ENCODE peak calls at places on chromosomes 7 and 10, in ten cellular contexts. P is CD4-positive, alpha-beta T cell; O is OCI-LY7; L is GM13977; N is NT2/D1; T is stimulated activated effector memory CD8-positive, alpha-beta T cell treated with anti-CD3 and anti-CD28 coated beads, Interleukin-12 subunit alpha, Interleukin-12 subunit beta, amount 100 ng/mL, for 72 hours; U is anterior cingulate cortex; C is H1; E is activated T-helper 1 cell treated with anti-CD3 and anti-CD28 coated beads, Interleukin-12 subunit alpha, Interleukin-12 subunit beta, Interleukin-2, Interleukin-4 antibody, amounts not matched to agents 30 ng/mL and 10 ng/mL and 1 ng/mL, durations not matched to agents 14 hours and 24 hours and 36 hours; X is germinal center. V is an unnamed sample.

GRCh38 chr7:116236020-116236630 is 25.8 kb downstream of the TES start:
- DNase-seq in P (peak), O (peak), L (peak), N (no peak), T (no peak), U (peak), C (no peak), E (peak), X (peak), V (peak)

GRCh38 chr10:30718877-30719268 is 89.3 kb upstream of the LYZL2 start:
- DNase-seq in P (no peak), O (no peak), L (no peak), N (no peak), T (no peak), U (no peak), C (no peak), E (no peak), X (no peak), V (no peak)

GRCh38 chr7:142916508-142916907 is 17.0 kb downstream of the TRPV5 start:
- DNase-seq in P (no peak), O (no peak), L (no peak), N (no peak), T (no peak), U (no peak), C (no peak), E (no peak), X (no peak), V (no peak)

GRCh38 chr7:117871778-117872538 is 1.3 kb downstream of the CTTNBP2 start:
- DNase-seq in P (no peak), O (no peak), L (peak), N (peak), T (no peak), U (peak), C (no peak), E (no peak), X (no peak), V (no peak)

GRCh38 chr10:36591436-36591835 is 534.0 kb upstream of the ANKRD30A start:
- DNase-seq in P (no peak), O (no peak), L (no peak), N (no peak), T (no peak), U (no peak), C (no peak), E (no peak), X (no peak), V (no peak)

GRCh38 chr7:36620166-36620708 is 104.1 kb downstream of the AOAH start:
- DNase-seq in P (no peak), O (no peak), L (no peak), N (no peak), T (no peak), U (no peak), C (no peak), E (no peak), X (no peak), V (no peak)

GRCh38 chr7:98685541-98685940 is 68.5 kb downstream of the NPTX2 start:
- DNase-seq in P (no peak), O (no peak), L (no peak), N (no peak), T (no peak), U (no peak), C (no peak), E (no peak), X (no peak), V (no peak)

GRCh38 chr10:103636492-103636891 is 143.0 kb downstream of the NEURL1 start:
- DNase-seq in P (no peak), O (no peak), L (no peak), N (peak), T (no peak), U (peak), C (peak), E (no peak), X (no peak), V (no peak)

GRCh38 chr7:155009570-155010157 is 6.7 kb upstream of the PAXIP1 start:
- DNase-seq in P (no peak), O (peak), L (peak), N (no peak), T (no peak), U (no peak), C (no peak), E (no peak), X (peak), V (no peak)

GRCh38 chr7:102193806-102194205 is 92.9 kb upstream of the SH2B2 start:
- DNase-seq in P (no peak), O (no peak), L (no peak), N (no peak), T (no peak), U (no peak), C (no peak), E (no peak), X (no peak), V (no peak)

GRCh38 chr7:80900583-80901576 is 18.0 kb downstream of the SEMA3C start:
- DNase-seq in P (no peak), O (no peak), L (no peak), N (no peak), T (no peak), U (no peak), C (no peak), E (no peak), X (no peak), V (no peak)

GRCh38 chr10:58372630-58373445 is 12.4 kb upstream of the TFAM start:
- DNase-seq in P (no peak), O (no peak), L (no peak), N (no peak), T (no peak), U (no peak), C (no peak), E (no peak), X (no peak), V (no peak)

GRCh38 chr10:45444022-45444421 is 70.0 kb downstream of the ALOX5 start:
- DNase-seq in P (no peak), O (no peak), L (no peak), N (no peak), T (no peak), U (no peak), C (no peak), E (no peak), X (no peak), V (no peak)

GRCh38 chr7:156659203-156659602 is 18.6 kb downstream of the RNF32 start:
- DNase-seq in P (no peak), O (no peak), L (no peak), N (no peak), T (no peak), U (no peak), C (no peak), E (no peak), X (no peak), V (no peak)

GRCh38 chr7:22582860-22583640 is 83.1 kb upstream of the STEAP1B start:
- DNase-seq in P (no peak), O (no peak), L (no peak), N (peak), T (no peak), U (no peak), C (no peak), E (no peak), X (no peak), V (no peak)

GRCh38 chr10:86673827-86674581 is 5.7 kb downstream of the LDB3 start:
- DNase-seq in P (no peak), O (no peak), L (no peak), N (no peak), T (no peak), U (peak), C (no peak), E (no peak), X (no peak), V (no peak)

GRCh38 chr10:3755440-3756359 is 29.3 kb downstream of the KLF6 start:
- DNase-seq in P (no peak), O (no peak), L (no peak), N (no peak), T (no peak), U (peak), C (no peak), E (no peak), X (no peak), V (no peak)

GRCh38 chr7:151795168-151795754 is 81.7 kb downstream of the PRKAG2 start:
- DNase-seq in P (peak), O (no peak), L (peak), N (no peak), T (peak), U (no peak), C (no peak), E (peak), X (no peak), V (no peak)

V was measured in effector CD8-positive, alpha-beta T cell.